ENCODE peak calls at places on chromosomes 3 and 15, in seven cellular contexts. One of them, this sample, is unnamed.

GRCh38 chr3:48985977-48986376 is 4.1 kb upstream of the P4HTM start:
- DNase-seq in astrocyte of the spinal cord: no peak
- DNase-seq in stomach: no peak
- DNase-seq in pancreas: no peak
- DNase-seq in fibroblast of mammary gland: no peak
- DNase-seq in GM23338: no peak
- DNase-seq in AG09319: no peak
- DNase-seq in this sample: no peak

GRCh38 chr15:96046620-96047240 is 283.8 kb upstream of the NR2F2 start:
- DNase-seq in fibroblast of mammary gland: peak
- DNase-seq in GM23338: peak
- DNase-seq in pancreas: no peak
- DNase-seq in AG09319: no peak
- DNase-seq in stomach: no peak
- DNase-seq in astrocyte of the spinal cord: no peak
- DNase-seq in this sample: no peak

GRCh38 chr3:6260551-6261191 is 600.2 kb upstream of the GRM7 start:
- DNase-seq in AG09319: no peak
- DNase-seq in GM23338: no peak
- DNase-seq in stomach: no peak
- DNase-seq in pancreas: no peak
- DNase-seq in fibroblast of mammary gland: no peak
- DNase-seq in astrocyte of the spinal cord: no peak
- DNase-seq in this sample: no peak

GRCh38 chr3:4571690-4572334 is 78.7 kb downstream of the ITPR1 start:
- DNase-seq in stomach: no peak
- DNase-seq in GM23338: peak
- DNase-seq in pancreas: no peak
- DNase-seq in fibroblast of mammary gland: peak
- DNase-seq in astrocyte of the spinal cord: no peak
- DNase-seq in AG09319: no peak
- DNase-seq in this sample: no peak

GRCh38 chr3:16864610-16865313 is 20.0 kb upstream of the PLCL2 start:
- DNase-seq in AG09319: no peak
- DNase-seq in astrocyte of the spinal cord: peak
- DNase-seq in GM23338: no peak
- DNase-seq in stomach: no peak
- DNase-seq in pancreas: no peak
- DNase-seq in fibroblast of mammary gland: peak
- DNase-seq in this sample: peak

GRCh38 chr3:172607305-172608121 is 84.3 kb upstream of the TNFSF10 start:
- DNase-seq in AG09319: no peak
- DNase-seq in stomach: no peak
- DNase-seq in fibroblast of mammary gland: peak
- DNase-seq in astrocyte of the spinal cord: peak
- DNase-seq in pancreas: no peak
- DNase-seq in GM23338: peak
- DNase-seq in this sample: peak

GRCh38 chr3:120642368-120642948 is 39.6 kb downstream of the HGD start:
- DNase-seq in pancreas: no peak
- DNase-seq in AG09319: no peak
- DNase-seq in astrocyte of the spinal cord: peak
- DNase-seq in fibroblast of mammary gland: peak
- DNase-seq in stomach: no peak
- DNase-seq in GM23338: no peak
- DNase-seq in this sample: peak

GRCh38 chr15:97868964-97869363 is 91.5 kb upstream of the ARRDC4 start:
- DNase-seq in GM23338: no peak
- DNase-seq in fibroblast of mammary gland: no peak
- DNase-seq in AG09319: no peak
- DNase-seq in stomach: no peak
- DNase-seq in astrocyte of the spinal cord: no peak
- DNase-seq in pancreas: no peak
- DNase-seq in this sample: no peak

GRCh38 chr3:129123314-129124060 is 1.9 kb upstream of the RAB43 start:
- DNase-seq in GM23338: no peak
- DNase-seq in AG09319: peak
- DNase-seq in astrocyte of the spinal cord: no peak
- DNase-seq in pancreas: no peak
- DNase-seq in fibroblast of mammary gland: peak
- DNase-seq in stomach: no peak
- DNase-seq in this sample: peak

GRCh38 chr15:74815961-74816360 is 3.3 kb downstream of the LMAN1L start:
- DNase-seq in pancreas: no peak
- DNase-seq in astrocyte of the spinal cord: no peak
- DNase-seq in AG09319: no peak
- DNase-seq in fibroblast of mammary gland: no peak
- DNase-seq in GM23338: no peak
- DNase-seq in stomach: no peak
- DNase-seq in this sample: no peak

GRCh38 chr3:57544181-57545125 is at the start of gene DNAH12:
- DNase-seq in AG09319: no peak
- DNase-seq in fibroblast of mammary gland: peak
- DNase-seq in GM23338: peak
- DNase-seq in stomach: peak
- DNase-seq in pancreas: peak
- DNase-seq in astrocyte of the spinal cord: peak
- DNase-seq in this sample: peak

GRCh38 chr15:27592036-27592725 is 506.9 kb downstream of the OCA2 start:
- DNase-seq in fibroblast of mammary gland: no peak
- DNase-seq in AG09319: no peak
- DNase-seq in pancreas: no peak
- DNase-seq in astrocyte of the spinal cord: peak
- DNase-seq in GM23338: peak
- DNase-seq in stomach: no peak
- DNase-seq in this sample: no peak

GRCh38 chr3:118587037-118587741 is 447.5 kb downstream of the IGSF11 start:
- DNase-seq in fibroblast of mammary gland: no peak
- DNase-seq in astrocyte of the spinal cord: no peak
- DNase-seq in stomach: no peak
- DNase-seq in pancreas: no peak
- DNase-seq in GM23338: no peak
- DNase-seq in AG09319: no peak
- DNase-seq in this sample: no peak

GRCh38 chr3:122942937-122943827 is 84.4 kb downstream of the SEMA5B start:
- DNase-seq in GM23338: peak
- DNase-seq in fibroblast of mammary gland: peak
- DNase-seq in stomach: peak
- DNase-seq in AG09319: peak
- DNase-seq in pancreas: peak
- DNase-seq in astrocyte of the spinal cord: peak
- DNase-seq in this sample: peak

GRCh38 chr3:189455009-189455408 is 176.2 kb upstream of the TP63 start:
- DNase-seq in fibroblast of mammary gland: no peak
- DNase-seq in pancreas: no peak
- DNase-seq in astrocyte of the spinal cord: no peak
- DNase-seq in GM23338: no peak
- DNase-seq in stomach: no peak
- DNase-seq in AG09319: no peak
- DNase-seq in this sample: no peak

GRCh38 chr15:100897873-100898490 is 18.4 kb downstream of the ALDH1A3 start:
- DNase-seq in fibroblast of mammary gland: no peak
- DNase-seq in GM23338: no peak
- DNase-seq in AG09319: no peak
- DNase-seq in astrocyte of the spinal cord: no peak
- DNase-seq in stomach: no peak
- DNase-seq in pancreas: no peak
- DNase-seq in this sample: no peak

GRCh38 chr15:78811124-78811824 is at the start of gene ADAMTS7:
- DNase-seq in GM23338: peak
- DNase-seq in astrocyte of the spinal cord: peak
- DNase-seq in stomach: peak
- DNase-seq in pancreas: peak
- DNase-seq in fibroblast of mammary gland: peak
- DNase-seq in AG09319: peak
- DNase-seq in this sample: peak

GRCh38 chr3:101249512-101249911 is 70.9 kb downstream of the IMPG2 start:
- DNase-seq in stomach: no peak
- DNase-seq in pancreas: no peak
- DNase-seq in astrocyte of the spinal cord: no peak
- DNase-seq in AG09319: no peak
- DNase-seq in GM23338: no peak
- DNase-seq in fibroblast of mammary gland: no peak
- DNase-seq in this sample: peak

GRCh38 chr3:54599741-54600140 is 328.1 kb downstream of the LRTM1 start:
- DNase-seq in pancreas: no peak
- DNase-seq in GM23338: no peak
- DNase-seq in astrocyte of the spinal cord: no peak
- DNase-seq in fibroblast of mammary gland: no peak
- DNase-seq in stomach: no peak
- DNase-seq in AG09319: no peak
- DNase-seq in this sample: no peak

GRCh38 chr3:52094591-52095485 is 38.5 kb upstream of the DUSP7 start:
- DNase-seq in fibroblast of mammary gland: no peak
- DNase-seq in GM23338: no peak
- DNase-seq in stomach: no peak
- DNase-seq in pancreas: no peak
- DNase-seq in astrocyte of the spinal cord: no peak
- DNase-seq in AG09319: no peak
- DNase-seq in this sample: no peak

GRCh38 chr3:117192888-117193287 is 483.3 kb downstream of the TUSC7 start:
- DNase-seq in pancreas: no peak
- DNase-seq in astrocyte of the spinal cord: no peak
- DNase-seq in GM23338: no peak
- DNase-seq in stomach: no peak
- DNase-seq in AG09319: no peak
- DNase-seq in fibroblast of mammary gland: no peak
- DNase-seq in this sample: no peak

DNA sequence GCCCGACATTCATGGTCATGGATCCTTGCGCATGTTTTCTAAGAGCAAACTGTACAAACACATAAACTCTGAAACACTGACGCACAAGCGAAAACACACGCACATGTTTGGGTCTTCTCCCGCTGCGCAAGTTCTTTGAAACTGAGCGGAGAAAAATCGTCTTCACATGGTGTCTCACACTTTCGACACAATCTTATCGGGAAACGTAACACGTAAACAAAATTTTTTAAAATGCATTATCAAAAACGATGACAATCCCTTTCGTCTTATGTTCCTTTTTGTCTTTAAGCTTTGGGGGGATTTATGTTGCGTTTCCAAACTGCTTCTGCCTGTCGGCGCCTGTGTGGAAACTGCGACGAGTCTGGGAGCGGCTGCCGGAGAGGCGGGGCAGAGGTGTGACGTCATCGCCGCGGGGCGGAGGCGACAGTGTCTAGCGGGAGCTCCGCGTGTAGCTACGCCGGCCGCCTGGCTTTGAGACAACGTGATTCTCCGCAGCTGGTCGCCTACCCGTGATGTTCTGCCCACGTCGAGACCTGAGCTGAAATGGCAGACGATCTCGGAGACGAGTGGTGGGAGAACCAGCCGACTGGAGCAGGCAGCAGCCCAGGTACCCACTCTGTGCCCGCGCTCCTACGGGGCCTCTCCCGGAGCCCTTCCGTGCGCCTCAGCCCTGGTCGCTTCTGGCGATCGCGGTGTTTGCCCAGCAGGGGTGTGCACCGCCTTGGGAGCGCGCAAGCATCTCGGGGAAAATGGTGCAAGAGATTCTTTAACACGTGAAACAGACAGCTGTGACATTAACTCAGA is at the start of gene CMSS1:
- DNase-seq in GM23338: peak
- DNase-seq in pancreas: peak
- DNase-seq in AG09319: peak
- DNase-seq in astrocyte of the spinal cord: peak
- DNase-seq in fibroblast of mammary gland: peak
- DNase-seq in stomach: peak
- DNase-seq in this sample: peak
- TF ChIP-seq CTCF in GM23338: no peak
- TF ChIP-seq CTCF in pancreas: no peak
- TF ChIP-seq CTCF in AG09319: peak
- TF ChIP-seq CTCF in astrocyte of the spinal cord: peak
- TF ChIP-seq CTCF in fibroblast of mammary gland: peak
- TF ChIP-seq CTCF in stomach: no peak
- TF ChIP-seq CTCF in this sample: peak

GRCh38 chr3:177483182-177483967 is 286.1 kb upstream of the TBL1XR1 start:
- DNase-seq in GM23338: peak
- DNase-seq in pancreas: no peak
- DNase-seq in AG09319: no peak
- DNase-seq in astrocyte of the spinal cord: no peak
- DNase-seq in fibroblast of mammary gland: no peak
- DNase-seq in stomach: no peak
- DNase-seq in this sample: no peak
- TF ChIP-seq CTCF in GM23338: peak
- TF ChIP-seq CTCF in pancreas: no peak
- TF ChIP-seq CTCF in AG09319: no peak
- TF ChIP-seq CTCF in astrocyte of the spinal cord: no peak
- TF ChIP-seq CTCF in fibroblast of mammary gland: peak
- TF ChIP-seq CTCF in stomach: no peak
- TF ChIP-seq CTCF in this sample: peak

DNA sequence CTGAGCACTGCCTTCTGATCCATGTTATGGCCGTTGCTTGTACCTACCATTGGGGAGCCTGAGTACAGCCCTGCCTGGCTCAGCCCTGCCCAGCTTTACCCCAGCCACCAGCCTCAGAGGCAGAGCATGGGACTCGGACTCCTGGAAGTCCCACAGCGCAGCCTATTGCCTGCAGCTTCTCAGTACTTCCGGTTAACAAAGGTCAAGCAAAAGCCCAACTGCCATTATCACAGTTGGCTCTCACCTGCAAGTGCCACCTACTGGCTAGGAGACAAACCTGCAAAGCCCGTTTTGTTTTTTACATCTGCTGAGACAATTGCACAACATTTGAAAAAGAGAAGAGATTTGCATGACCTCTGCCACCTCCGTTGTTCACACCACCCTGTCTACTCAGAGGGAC is 1081.7 kb downstream of the NAALADL2 start:
- DNase-seq in astrocyte of the spinal cord: no peak
- DNase-seq in AG09319: no peak
- DNase-seq in pancreas: no peak
- DNase-seq in fibroblast of mammary gland: no peak
- DNase-seq in stomach: no peak
- DNase-seq in GM23338: peak
- DNase-seq in this sample: no peak
- TF ChIP-seq CTCF in astrocyte of the spinal cord: no peak
- TF ChIP-seq CTCF in AG09319: no peak
- TF ChIP-seq CTCF in pancreas: no peak
- TF ChIP-seq CTCF in fibroblast of mammary gland: no peak
- TF ChIP-seq CTCF in stomach: no peak
- TF ChIP-seq CTCF in GM23338: peak
- TF ChIP-seq CTCF in this sample: no peak

GRCh38 chr3:14216257-14217048 is 37.8 kb downstream of the LSM3 start:
- DNase-seq in fibroblast of mammary gland: no peak
- DNase-seq in GM23338: peak
- DNase-seq in stomach: no peak
- DNase-seq in astrocyte of the spinal cord: peak
- DNase-seq in pancreas: no peak
- DNase-seq in AG09319: no peak
- DNase-seq in this sample: no peak
- TF ChIP-seq CTCF in fibroblast of mammary gland: no peak
- TF ChIP-seq CTCF in GM23338: peak
- TF ChIP-seq CTCF in stomach: no peak
- TF ChIP-seq CTCF in astrocyte of the spinal cord: peak
- TF ChIP-seq CTCF in pancreas: peak
- TF ChIP-seq CTCF in AG09319: no peak
- TF ChIP-seq CTCF in this sample: peak